ENCODE peak calls at places on chromosomes 1 and 21, in eight cellular contexts. One of them, this sample, is unnamed.

GRCh38 chr1:3663999-3664699 is 11.8 kb downstream of the TP73 start:
- DNase-seq in PC-3: no peak
- DNase-seq in NCI-H460: no peak
- DNase-seq in T-cell: no peak
- DNase-seq in fibroblast of mammary gland: no peak
- DNase-seq in activated T-cell treated with anti-CD3 and anti-CD28 coated beads for 1 hour: no peak
- DNase-seq in heart left ventricle: no peak
- DNase-seq in substantia nigra: no peak
- DNase-seq in this sample: peak; percentile 11

GRCh38 chr1:172425339-172425738 is 4.9 kb downstream of the C1orf105 start:
- DNase-seq in PC-3: no peak
- DNase-seq in NCI-H460: no peak
- DNase-seq in T-cell: no peak
- DNase-seq in fibroblast of mammary gland: no peak
- DNase-seq in activated T-cell treated with anti-CD3 and anti-CD28 coated beads for 1 hour: no peak
- DNase-seq in heart left ventricle: no peak
- DNase-seq in substantia nigra: no peak
- DNase-seq in this sample: no peak

GRCh38 chr1:215970406-215970805 is 403.3 kb downstream of the KCTD3 start:
- DNase-seq in PC-3: no peak
- DNase-seq in NCI-H460: no peak
- DNase-seq in T-cell: no peak
- DNase-seq in fibroblast of mammary gland: no peak
- DNase-seq in activated T-cell treated with anti-CD3 and anti-CD28 coated beads for 1 hour: no peak
- DNase-seq in heart left ventricle: no peak
- DNase-seq in substantia nigra: no peak
- DNase-seq in this sample: no peak

GRCh38 chr1:117335376-117336086 is 31.7 kb upstream of the MAN1A2 start:
- DNase-seq in PC-3: no peak
- DNase-seq in NCI-H460: no peak
- DNase-seq in T-cell: no peak
- DNase-seq in fibroblast of mammary gland: no peak
- DNase-seq in activated T-cell treated with anti-CD3 and anti-CD28 coated beads for 1 hour: no peak
- DNase-seq in heart left ventricle: no peak
- DNase-seq in substantia nigra: no peak
- DNase-seq in this sample: no peak

GRCh38 chr1:182698977-182699672 is 14.7 kb upstream of the RGS8 start:
- DNase-seq in PC-3: no peak
- DNase-seq in NCI-H460: no peak
- DNase-seq in T-cell: no peak
- DNase-seq in fibroblast of mammary gland: peak; percentile 6
- DNase-seq in activated T-cell treated with anti-CD3 and anti-CD28 coated beads for 1 hour: no peak
- DNase-seq in heart left ventricle: no peak
- DNase-seq in substantia nigra: no peak
- DNase-seq in this sample: no peak

GRCh38 chr1:55369474-55369873 is 154.3 kb upstream of the USP24 start:
- DNase-seq in PC-3: peak; percentile 81
- DNase-seq in NCI-H460: no peak
- DNase-seq in T-cell: no peak
- DNase-seq in fibroblast of mammary gland: peak; percentile 62
- DNase-seq in activated T-cell treated with anti-CD3 and anti-CD28 coated beads for 1 hour: no peak
- DNase-seq in heart left ventricle: no peak
- DNase-seq in substantia nigra: no peak
- DNase-seq in this sample: no peak

GRCh38 chr1:110393691-110394564 is 3.1 kb upstream of the SLC16A4 start:
- DNase-seq in PC-3: peak; percentile 89
- DNase-seq in NCI-H460: no peak
- DNase-seq in T-cell: no peak
- DNase-seq in fibroblast of mammary gland: peak; percentile 85
- DNase-seq in activated T-cell treated with anti-CD3 and anti-CD28 coated beads for 1 hour: no peak
- DNase-seq in heart left ventricle: no peak
- DNase-seq in substantia nigra: no peak
- DNase-seq in this sample: no peak

GRCh38 chr1:116988908-116989307 is 12.7 kb upstream of the CD101 start:
- DNase-seq in PC-3: no peak
- DNase-seq in NCI-H460: no peak
- DNase-seq in T-cell: no peak
- DNase-seq in fibroblast of mammary gland: peak; percentile 42
- DNase-seq in activated T-cell treated with anti-CD3 and anti-CD28 coated beads for 1 hour: no peak
- DNase-seq in heart left ventricle: no peak
- DNase-seq in substantia nigra: no peak
- DNase-seq in this sample: no peak

GRCh38 chr1:3954391-3955160 is 54.5 kb upstream of the C1orf174 start:
- DNase-seq in PC-3: no peak
- DNase-seq in NCI-H460: no peak
- DNase-seq in T-cell: no peak
- DNase-seq in fibroblast of mammary gland: no peak
- DNase-seq in activated T-cell treated with anti-CD3 and anti-CD28 coated beads for 1 hour: no peak
- DNase-seq in heart left ventricle: no peak
- DNase-seq in substantia nigra: no peak
- DNase-seq in this sample: no peak

GRCh38 chr1:156706647-156707008 is 1.2 kb upstream of the CRABP2 start:
- DNase-seq in PC-3: peak; percentile 29
- DNase-seq in NCI-H460: no peak
- DNase-seq in T-cell: no peak
- DNase-seq in fibroblast of mammary gland: peak; percentile 83
- DNase-seq in activated T-cell treated with anti-CD3 and anti-CD28 coated beads for 1 hour: no peak
- DNase-seq in heart left ventricle: peak; percentile 72
- DNase-seq in substantia nigra: peak; percentile 8
- DNase-seq in this sample: no peak

GRCh38 chr21:29149771-29150425 is 19.5 kb downstream of the MAP3K7CL start:
- DNase-seq in PC-3: peak; percentile 64
- DNase-seq in NCI-H460: no peak
- DNase-seq in T-cell: no peak
- DNase-seq in fibroblast of mammary gland: peak; percentile 75
- DNase-seq in activated T-cell treated with anti-CD3 and anti-CD28 coated beads for 1 hour: no peak
- DNase-seq in heart left ventricle: no peak
- DNase-seq in substantia nigra: no peak
- DNase-seq in this sample: no peak

GRCh38 chr21:42566524-42567180 is 53.0 kb downstream of the SLC37A1 start:
- DNase-seq in PC-3: no peak
- DNase-seq in NCI-H460: no peak
- DNase-seq in T-cell: no peak
- DNase-seq in fibroblast of mammary gland: no peak
- DNase-seq in activated T-cell treated with anti-CD3 and anti-CD28 coated beads for 1 hour: no peak
- DNase-seq in heart left ventricle: no peak
- DNase-seq in substantia nigra: no peak
- DNase-seq in this sample: no peak

GRCh38 chr1:31708324-31708723 is 4.5 kb upstream of the COL16A1 start:
- DNase-seq in PC-3: no peak
- DNase-seq in NCI-H460: no peak
- DNase-seq in T-cell: no peak
- DNase-seq in fibroblast of mammary gland: no peak
- DNase-seq in activated T-cell treated with anti-CD3 and anti-CD28 coated beads for 1 hour: no peak
- DNase-seq in heart left ventricle: no peak
- DNase-seq in substantia nigra: no peak
- DNase-seq in this sample: no peak

GRCh38 chr1:176033879-176034278 is 173.2 kb downstream of the COP1 start:
- DNase-seq in PC-3: peak; percentile 55
- DNase-seq in NCI-H460: no peak
- DNase-seq in T-cell: no peak
- DNase-seq in fibroblast of mammary gland: peak; percentile 57
- DNase-seq in activated T-cell treated with anti-CD3 and anti-CD28 coated beads for 1 hour: no peak
- DNase-seq in heart left ventricle: no peak
- DNase-seq in substantia nigra: no peak
- DNase-seq in this sample: no peak

GRCh38 chr1:216389774-216390173 is 33.5 kb downstream of the USH2A start:
- DNase-seq in PC-3: no peak
- DNase-seq in NCI-H460: no peak
- DNase-seq in T-cell: no peak
- DNase-seq in fibroblast of mammary gland: no peak
- DNase-seq in activated T-cell treated with anti-CD3 and anti-CD28 coated beads for 1 hour: no peak
- DNase-seq in heart left ventricle: no peak
- DNase-seq in substantia nigra: no peak
- DNase-seq in this sample: no peak

GRCh38 chr1:155166373-155167165 is 6.5 kb downstream of the KRTCAP2 start:
- DNase-seq in PC-3: no peak
- DNase-seq in NCI-H460: no peak
- DNase-seq in T-cell: no peak
- DNase-seq in fibroblast of mammary gland: no peak
- DNase-seq in activated T-cell treated with anti-CD3 and anti-CD28 coated beads for 1 hour: no peak
- DNase-seq in heart left ventricle: peak; percentile 89
- DNase-seq in substantia nigra: peak; percentile 45
- DNase-seq in this sample: no peak

GRCh38 chr1:10694274-10694632 is 102.2 kb downstream of the CASZ1 start:
- DNase-seq in PC-3: no peak
- DNase-seq in NCI-H460: no peak
- DNase-seq in T-cell: peak; percentile 56
- DNase-seq in fibroblast of mammary gland: peak; percentile 5
- DNase-seq in activated T-cell treated with anti-CD3 and anti-CD28 coated beads for 1 hour: peak; percentile 42
- DNase-seq in heart left ventricle: no peak
- DNase-seq in substantia nigra: peak; percentile 46
- DNase-seq in this sample: no peak

GRCh38 chr1:85225624-85226380 is 25.0 kb upstream of the SYDE2 start:
- DNase-seq in PC-3: no peak
- DNase-seq in NCI-H460: no peak
- DNase-seq in T-cell: no peak
- DNase-seq in fibroblast of mammary gland: no peak
- DNase-seq in activated T-cell treated with anti-CD3 and anti-CD28 coated beads for 1 hour: no peak
- DNase-seq in heart left ventricle: no peak
- DNase-seq in substantia nigra: no peak
- DNase-seq in this sample: no peak

GRCh38 chr1:70583522-70583921 is 172.5 kb downstream of the CTH start:
- DNase-seq in PC-3: no peak
- DNase-seq in NCI-H460: no peak
- DNase-seq in T-cell: no peak
- DNase-seq in fibroblast of mammary gland: no peak
- DNase-seq in activated T-cell treated with anti-CD3 and anti-CD28 coated beads for 1 hour: no peak
- DNase-seq in heart left ventricle: no peak
- DNase-seq in substantia nigra: no peak
- DNase-seq in this sample: no peak

GRCh38 chr1:61397915-61398314 is 315.6 kb downstream of the NFIA start:
- DNase-seq in PC-3: no peak
- DNase-seq in NCI-H460: no peak
- DNase-seq in T-cell: no peak
- DNase-seq in fibroblast of mammary gland: no peak
- DNase-seq in activated T-cell treated with anti-CD3 and anti-CD28 coated beads for 1 hour: no peak
- DNase-seq in heart left ventricle: no peak
- DNase-seq in substantia nigra: no peak
- DNase-seq in this sample: no peak

GRCh38 chr1:115980998-115981993 is 5.0 kb downstream of the SLC22A15 start:
- DNase-seq in PC-3: peak; percentile 64
- DNase-seq in NCI-H460: peak; percentile 32
- DNase-seq in T-cell: no peak
- DNase-seq in fibroblast of mammary gland: peak; percentile 72
- DNase-seq in activated T-cell treated with anti-CD3 and anti-CD28 coated beads for 1 hour: no peak
- DNase-seq in heart left ventricle: peak; percentile 23
- DNase-seq in substantia nigra: peak; percentile 26
- DNase-seq in this sample: no peak

GRCh38 chr1:203626910-203627246 is 246 bp downstream of the ATP2B4 start:
- DNase-seq in PC-3: no peak
- DNase-seq in NCI-H460: no peak
- DNase-seq in T-cell: no peak
- DNase-seq in fibroblast of mammary gland: no peak
- DNase-seq in activated T-cell treated with anti-CD3 and anti-CD28 coated beads for 1 hour: no peak
- DNase-seq in heart left ventricle: no peak
- DNase-seq in substantia nigra: no peak
- DNase-seq in this sample: no peak

This sample was measured in CD4-positive, alpha-beta memory T cell.